ENCODE peak calls at places on chromosomes 2 and 18, in four cellular contexts. J, D, Y and H are unnamed samples.

GRCh38 chr18:28485918-28486317 is 309.0 kb upstream of the CDH2 start:
- DNase-seq in D (no peak), Y (no peak), J (no peak), H (no peak)

GRCh38 chr2:5969301-5969700 is 277.1 kb downstream of the SOX11 start:
- DNase-seq in Y (no peak), J (no peak), D (no peak), H (no peak)

GRCh38 chr2:40430741-40431599 is 20.9 kb downstream of the SLC8A1 start:
- DNase-seq in D (no peak), Y (no peak), J (no peak), H (no peak)

GRCh38 chr2:38907743-38908562 is 18.3 kb downstream of the ARHGEF33 start:
- DNase-seq in J (no peak), D (peak), Y (peak), H (no peak)

GRCh38 chr2:73104933-73105332 is 7.8 kb downstream of the RAB11FIP5 start:
- DNase-seq in D (no peak), Y (no peak), J (no peak), H (no peak)

GRCh38 chr2:143705108-143705686 is 576.0 kb downstream of the ARHGAP15 start:
- DNase-seq in D (no peak), Y (no peak), J (no peak), H (no peak)

GRCh38 chr18:3180325-3180724 is 39.4 kb downstream of the MYOM1 start:
- DNase-seq in J (no peak), D (peak), Y (no peak), H (no peak)

GRCh38 chr2:4053769-4054493 is 350.6 kb downstream of the DCDC2C start:
- DNase-seq in Y (no peak), J (peak), D (peak), H (no peak)

GRCh38 chr2:64453710-64454315 is at the start of gene LGALSL:
- DNase-seq in J (peak), D (peak), Y (peak), H (peak)

GRCh38 chr2:42359894-42360483 is 1.0 kb downstream of the COX7A2L start:
- DNase-seq in Y (no peak), D (peak), J (peak), H (no peak)

GRCh38 chr18:11149441-11150270 is at the start of gene PIEZO2:
- DNase-seq in D (peak), Y (peak), J (peak), H (no peak)

GRCh38 chr2:21924640-21925285 is 801.0 kb downstream of the TDRD15 start:
- DNase-seq in Y (no peak), D (no peak), J (no peak), H (no peak)

GRCh38 chr2:56008661-56009411 is 85.3 kb upstream of the EFEMP1 start:
- DNase-seq in Y (no peak), J (peak), D (peak), H (no peak)

GRCh38 chr2:123468071-123468470 is 557.0 kb upstream of the CNTNAP5 start:
- DNase-seq in D (no peak), J (no peak), Y (no peak), H (no peak)

GRCh38 chr2:64913357-64913869 is 75.8 kb upstream of the SLC1A4 start:
- DNase-seq in J (no peak), D (no peak), Y (peak), H (peak)

GRCh38 chr2:54454548-54454921 is 1.6 kb upstream of the SPTBN1 start:
- DNase-seq in D (no peak), Y (peak), J (no peak), H (no peak)

GRCh38 chr2:38148501-38148900 is 72.5 kb upstream of the CYP1B1 start:
- DNase-seq in D (peak), Y (peak), J (no peak), H (peak)

GRCh38 chr2:222504191-222504590 is 79.8 kb downstream of the SGPP2 start:
- DNase-seq in D (no peak), J (no peak), Y (no peak), H (no peak)

GRCh38 chr2:30862054-30862651 is 54.9 kb upstream of the CAPN13 start:
- DNase-seq in Y (peak), J (peak), D (peak), H (peak)

GRCh38 chr2:215794829-215795546 is 218.4 kb downstream of the MREG start:
- DNase-seq in Y (peak), J (peak), D (no peak), H (peak)

GRCh38 chr2:8488001-8488738 is 193.7 kb upstream of the ID2 start:
- DNase-seq in D (no peak), J (no peak), Y (no peak), H (no peak)

GRCh38 chr2:159219394-159219998 is 67.0 kb downstream of the WDSUB1 start:
- DNase-seq in Y (no peak), D (no peak), J (no peak), H (no peak)

GRCh38 chr2:218981390-218982311 is 3.3 kb downstream of the FEV start:
- DNase-seq in J (no peak), Y (no peak), D (peak), H (no peak)

GRCh38 chr2:220504890-220505564 is 877.6 kb downstream of the SLC4A3 start:
- DNase-seq in Y (peak), D (peak), J (peak), H (peak)

GRCh38 chr18:63216497-63216896 is 103.1 kb downstream of the BCL2 start:
- DNase-seq in D (peak), Y (no peak), J (no peak), H (no peak)

GRCh38 chr18:63220903-63221302 is 98.7 kb downstream of the BCL2 start:
- DNase-seq in D (no peak), Y (no peak), J (no peak), H (no peak)

GRCh38 chr18:63216911-63217311 is 102.7 kb downstream of the BCL2 start:
- DNase-seq in Y (no peak), D (peak), J (no peak), H (no peak)

GRCh38 chr18:63213936-63214671 is 105.5 kb downstream of the BCL2 start:
- DNase-seq in J (no peak), D (no peak), Y (no peak), H (no peak)

GRCh38 chr18:63218472-63218871 is 101.1 kb downstream of the BCL2 start:
- DNase-seq in Y (no peak), J (no peak), D (no peak), H (no peak)
- TF ChIP-seq EZH2 in Y (no peak), J (no peak), D (no peak), H (no peak)

GRCh38 chr2:109685453-109685852 is 71.3 kb downstream of the SOWAHC start:
- DNase-seq in D (no peak), Y (no peak), J (no peak), H (no peak)
- TF ChIP-seq EZH2 in D (no peak), Y (no peak), J (no peak), H (no peak)

GRCh38 chr2:234880551-234881211 is 71.1 kb upstream of the SH3BP4 start:
- DNase-seq in J (peak), Y (peak), D (peak), H (peak)
- TF ChIP-seq EZH2 in J (no peak), Y (no peak), D (no peak), H (no peak)

DNA sequence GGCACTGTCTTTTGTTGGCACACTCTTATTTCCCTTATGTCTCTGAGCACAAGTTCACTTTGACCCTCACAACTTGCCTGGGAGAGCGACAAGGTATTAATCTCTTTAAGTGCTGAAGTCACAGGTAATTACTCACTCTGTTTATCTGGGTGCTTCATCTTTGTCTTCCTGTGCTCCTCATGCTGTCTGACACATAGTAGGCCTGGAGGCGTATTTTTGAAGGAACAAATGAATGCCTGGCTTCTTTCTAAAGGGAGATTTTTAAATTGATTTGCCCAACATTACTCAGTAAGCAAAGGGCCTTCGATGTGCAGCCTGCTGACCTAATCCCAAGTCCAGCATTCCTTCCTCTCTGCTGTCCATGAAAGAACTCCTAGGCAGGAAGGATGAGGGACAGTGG is 507.1 kb upstream of the TNP1 start:
- DNase-seq in Y (no peak), J (no peak), D (peak), H (no peak)
- TF ChIP-seq EZH2 in Y (no peak), J (no peak), D (no peak), H (no peak)